ENCODE peak calls at places on chromosomes 2 and 18, in ten cellular contexts. D is mesenchymal stem cell, A is thyroid gland, G is endodermal cell, X is MM.1S, M is uterus, B is body of pancreas, E is GM12878, F is Peyer's patch, W is cardiac muscle cell. P is an unnamed sample.
A peak's percentile ranks its signal among the peaks of the same experiment; 100 is the strongest.

GRCh38 chr2:28566441-28567075 is 70.7 kb downstream of the PLB1 start:
- DNase-seq in A (peak; percentile 84), W (peak; percentile 87), F (peak; percentile 93), M (peak; percentile 82), E (peak; percentile 8), G (peak; percentile 96), X (peak; percentile 81), D (peak; percentile 82), B (peak; percentile 85), P (peak; percentile 88)

GRCh38 chr2:169768262-169768995 is 30.2 kb upstream of the SSB start:
- DNase-seq in F (no peak), D (no peak), M (no peak), G (no peak), X (no peak), W (no peak), A (peak; percentile 39), E (no peak), B (peak; percentile 24), P (no peak)

GRCh38 chr2:47277187-47277586 is 122.1 kb upstream of the STPG4 start:
- DNase-seq in E (no peak), G (no peak), W (no peak), D (no peak), X (no peak), A (no peak), B (no peak), M (no peak), F (no peak), P (no peak)

GRCh38 chr2:203623616-203624015 is 82.8 kb upstream of the CD28 start:
- DNase-seq in W (no peak), G (no peak), X (no peak), M (no peak), D (peak; percentile 63), F (no peak), A (no peak), E (no peak), B (no peak), P (no peak)

GRCh38 chr2:27281855-27282559 is at the start of gene TRIM54:
- DNase-seq in A (no peak), F (no peak), B (no peak), G (peak; percentile 70), W (no peak), D (no peak), M (no peak), E (no peak), X (no peak), P (no peak)

GRCh38 chr2:228731517-228731916 is 539.6 kb downstream of the PID1 start:
- DNase-seq in B (no peak), M (no peak), D (peak; percentile 46), F (no peak), E (no peak), A (no peak), W (peak; percentile 82), G (no peak), X (no peak), P (no peak)

GRCh38 chr2:38194751-38195150 is 118.8 kb upstream of the CYP1B1 start:
- DNase-seq in B (no peak), E (no peak), A (no peak), D (no peak), W (no peak), F (no peak), M (no peak), G (no peak), X (no peak), P (no peak)

GRCh38 chr18:59079264-59079972 is 60.3 kb upstream of the SEC11C start:
- DNase-seq in A (no peak), F (no peak), E (no peak), X (no peak), D (no peak), W (no peak), G (no peak), B (no peak), M (no peak), P (no peak)

GRCh38 chr18:49473721-49474120 is 13.3 kb upstream of the DYM start:
- DNase-seq in W (no peak), X (no peak), M (no peak), G (no peak), A (no peak), B (no peak), E (no peak), F (no peak), D (no peak), P (no peak)

GRCh38 chr18:49481317-49481716 is 5.7 kb downstream of the C18orf32 start:
- DNase-seq in F (no peak), G (no peak), W (peak; percentile 25), E (no peak), D (no peak), A (no peak), B (no peak), M (no peak), X (no peak), P (no peak)

GRCh38 chr18:49472459-49472858 is 12.0 kb upstream of the DYM start:
- DNase-seq in W (no peak), B (no peak), D (no peak), A (no peak), X (no peak), G (no peak), E (no peak), F (no peak), M (no peak), P (no peak)

GRCh38 chr18:49479381-49480137 is 7.5 kb downstream of the C18orf32 start:
- DNase-seq in A (peak; percentile 55), B (no peak), X (no peak), M (no peak), F (no peak), D (no peak), G (no peak), E (no peak), W (no peak), P (no peak)

GRCh38 chr18:49476664-49477411 is 10.2 kb downstream of the C18orf32 start:
- DNase-seq in W (peak; percentile 92), D (peak; percentile 87), F (no peak), X (no peak), B (no peak), G (no peak), M (no peak), A (peak; percentile 77), E (no peak), P (no peak)
- H3K4me3 ChIP-seq in W (no peak overlapping the region), D (no peak overlapping the region), F (no peak overlapping the region), X (no peak overlapping the region), B (no peak overlapping the region), G (no peak overlapping the region), M (no peak overlapping the region), A (no peak overlapping the region), E (no peak overlapping the region), P (no peak overlapping the region)

GRCh38 chr2:26187537-26188104 is 14.7 kb downstream of the GAREM2 start:
- DNase-seq in F (no peak), E (no peak), A (no peak), D (no peak), X (no peak), M (no peak), W (no peak), G (peak; percentile 50), B (no peak), P (no peak)

GRCh38 chr2:26191316-26192159 is 18.6 kb downstream of the GAREM2 start:
- DNase-seq in A (no peak), E (no peak), X (no peak), F (no peak), D (no peak), G (peak; percentile 62), B (no peak), W (no peak), M (no peak), P (no peak)

GRCh38 chr2:26189123-26189522 is 16.2 kb downstream of the GAREM2 start:
- DNase-seq in B (no peak), D (no peak), W (no peak), M (no peak), F (no peak), A (no peak), G (no peak), X (no peak), E (no peak), P (no peak)

GRCh38 chr2:26189751-26190150 is 16.9 kb downstream of the GAREM2 start:
- DNase-seq in X (no peak), A (no peak), F (no peak), G (no peak), E (no peak), M (no peak), D (no peak), W (no peak), B (no peak), P (no peak)

DNA sequence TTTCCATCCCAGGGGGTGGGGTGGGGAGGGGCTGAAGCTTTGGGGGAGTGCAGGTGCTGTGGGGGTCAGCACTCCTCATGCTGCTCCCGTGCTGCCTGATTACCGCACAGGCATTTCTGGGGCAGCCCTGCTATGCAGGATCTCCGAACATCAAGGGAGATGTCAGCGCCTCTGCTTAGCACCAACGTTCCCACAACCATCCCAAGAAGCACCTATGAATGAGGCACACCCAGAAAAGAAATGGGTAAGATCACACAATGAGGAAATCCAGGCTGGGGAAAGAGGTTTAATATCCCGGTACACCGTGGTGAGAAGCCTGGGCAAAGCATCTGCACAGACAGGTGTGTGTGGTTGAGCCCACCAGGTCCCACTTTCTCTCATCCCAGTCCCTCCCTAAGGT is 17.5 kb downstream of the GAREM2 start:
- DNase-seq in B (no peak), G (no peak), X (no peak), M (no peak), D (no peak), E (no peak), A (no peak), F (no peak), W (no peak), P (no peak)
- H3K4me1 ChIP-seq in B (peaks cover 4% of the 10 kb centered on the region), G (no peaks in the 10 kb centered on the region), X (no peaks in the 10 kb centered on the region), M (no peaks in the 10 kb centered on the region), D (no peaks in the 10 kb centered on the region), E (no peaks in the 10 kb centered on the region), A (no peaks in the 10 kb centered on the region), F (no peaks in the 10 kb centered on the region), W (peaks cover 7% of the 10 kb centered on the region), P (no peaks in the 10 kb centered on the region)

GRCh38 chr2:10912796-10913445 is 1.2 kb downstream of the KCNF1 start:
- DNase-seq in G (no peak), B (no peak), F (peak; percentile 29), D (no peak), W (no peak), X (no peak), A (no peak), M (no peak), E (no peak), P (no peak)
- H3K4me3 ChIP-seq in G (peak overlapping the region; percentile 69), B (no peak overlapping the region), F (no peak overlapping the region), D (no peak overlapping the region), W (no peak overlapping the region), X (no peak overlapping the region), A (no peak overlapping the region), M (no peak overlapping the region), E (no peak overlapping the region), P (no peak overlapping the region)

GRCh38 chr2:201262718-201263117 is 2.4 kb downstream of the CASP8 start:
- DNase-seq in F (no peak), A (no peak), M (no peak), B (no peak), E (no peak), X (peak; percentile 85), D (no peak), G (no peak), W (no peak), P (no peak)

GRCh38 chr2:201261911-201262310 is 1.6 kb downstream of the CASP8 start:
- DNase-seq in W (no peak), M (no peak), B (no peak), F (no peak), A (no peak), X (peak; percentile 25), G (no peak), D (no peak), E (no peak), P (no peak)

GRCh38 chr2:201264472-201265173 is 4.3 kb downstream of the CASP8 start:
- DNase-seq in F (no peak), X (no peak), A (no peak), B (no peak), D (no peak), M (no peak), E (no peak), W (no peak), G (no peak), P (no peak)

GRCh38 chr2:201261471-201261870 is 1.1 kb downstream of the CASP8 start:
- DNase-seq in M (no peak), X (peak; percentile 90), W (no peak), A (no peak), D (no peak), G (peak; percentile 48), E (no peak), F (peak; percentile 75), B (no peak), P (no peak)

DNA sequence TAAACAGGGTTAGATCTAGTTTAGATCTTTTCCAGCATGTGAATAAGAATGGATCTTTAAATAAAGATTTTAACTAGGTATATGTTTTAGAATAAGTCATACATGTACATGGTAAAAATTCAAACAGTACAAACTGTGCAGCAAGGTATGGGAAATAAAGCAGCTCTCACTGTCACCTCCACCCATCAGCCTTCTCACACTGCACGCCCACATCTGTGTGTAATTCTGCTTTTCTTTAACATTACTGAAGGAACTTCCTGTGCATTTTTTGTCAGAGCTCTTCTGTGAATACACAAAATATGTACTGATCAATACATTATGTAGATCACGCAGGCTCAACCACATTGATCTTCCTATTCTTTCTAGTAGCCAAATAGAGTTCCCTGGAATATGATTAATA is 3.4 kb downstream of the CASP8 start:
- DNase-seq in E (no peak), G (no peak), A (no peak), X (no peak), D (no peak), F (no peak), M (no peak), B (no peak), W (no peak), P (no peak)
- H3K4me1 ChIP-seq in E (peaks cover 20% of the 10 kb centered on the region), G (no peaks in the 10 kb centered on the region), A (no peaks in the 10 kb centered on the region), X (peaks cover 31% of the 10 kb centered on the region), D (peaks cover 11% of the 10 kb centered on the region), F (no peaks in the 10 kb centered on the region), M (no peaks in the 10 kb centered on the region), B (peaks cover 16% of the 10 kb centered on the region), W (no peaks in the 10 kb centered on the region), P (peaks cover under 1% of the 10 kb centered on the region)

P was measured in BE2C.